ENCODE peak calls at places on chromosomes 2 and 18, in seven cellular contexts. Y is OCI-LY7; W is heart left ventricle; D is CD8-positive, alpha-beta memory T cell; T is neuronal stem cell; P is aorta; K is RWPE2. I is an unnamed sample.

GRCh38 chr2:46942891-46943626 is 27.5 kb upstream of the MCFD2 start:
- DNase-seq in Y (no peak), W (no peak), D (no peak), T (no peak), P (no peak), K (no peak), I (no peak)

GRCh38 chr2:172774302-172774701 is 38.7 kb downstream of the RAPGEF4 start:
- DNase-seq in Y (no peak), W (no peak), D (no peak), T (no peak), P (no peak), K (no peak), I (no peak)

GRCh38 chr2:26599387-26599786 is 41.8 kb downstream of the CIB4 start:
- DNase-seq in Y (no peak), W (no peak), D (no peak), T (no peak), P (no peak), K (no peak), I (no peak)

GRCh38 chr2:132037527-132038178 is 124.1 kb downstream of the ANKRD30BL start:
- DNase-seq in Y (peak; percentile 8), W (peak; percentile 29), D (no peak), T (peak; percentile 36), P (peak; percentile 69), K (peak; percentile 40), I (no peak)

GRCh38 chr18:76479351-76480238 is 15.4 kb downstream of the ZNF516 start:
- DNase-seq in Y (no peak), W (no peak), D (no peak), T (no peak), P (no peak), K (no peak), I (no peak)

GRCh38 chr2:28068098-28068497 is 177.6 kb downstream of the BABAM2 start:
- DNase-seq in Y (no peak), W (no peak), D (no peak), T (no peak), P (no peak), K (no peak), I (no peak)

GRCh38 chr2:241924069-241924908 is 54.8 kb downstream of the RTP5 start:
- DNase-seq in Y (no peak), W (no peak), D (no peak), T (no peak), P (no peak), K (no peak), I (no peak)

GRCh38 chr2:23380562-23381065 is 4.4 kb upstream of the KLHL29 start:
- DNase-seq in Y (peak; percentile 48), W (no peak), D (no peak), T (no peak), P (no peak), K (no peak), I (no peak)

GRCh38 chr2:83971547-83971946 is 487.5 kb downstream of the SUCLG1 start:
- DNase-seq in Y (no peak), W (no peak), D (no peak), T (no peak), P (no peak), K (no peak), I (no peak)

GRCh38 chr2:33728106-33728505 is 129.0 kb upstream of the FAM98A start:
- DNase-seq in Y (no peak), W (no peak), D (no peak), T (no peak), P (peak; percentile 49), K (no peak), I (no peak)

GRCh38 chr2:1701020-1701419 is 43.3 kb downstream of the PXDN start:
- DNase-seq in Y (no peak), W (no peak), D (no peak), T (no peak), P (peak; percentile 38), K (no peak), I (no peak)

GRCh38 chr2:8581601-8582041 is 100.2 kb upstream of the ID2 start:
- DNase-seq in Y (no peak), W (no peak), D (no peak), T (no peak), P (no peak), K (no peak), I (no peak)

GRCh38 chr18:23226930-23227728 is 91.8 kb downstream of the CABLES1 start:
- DNase-seq in Y (no peak), W (peak; percentile 57), D (no peak), T (no peak), P (peak; percentile 90), K (no peak), I (no peak)

GRCh38 chr18:2680216-2680792 is 24.8 kb downstream of the SMCHD1 start:
- DNase-seq in Y (no peak), W (no peak), D (no peak), T (no peak), P (no peak), K (no peak), I (no peak)

GRCh38 chr18:45173799-45174519 is 441.3 kb upstream of the SLC14A2 start:
- DNase-seq in Y (no peak), W (no peak), D (no peak), T (no peak), P (no peak), K (no peak), I (no peak)

DNA sequence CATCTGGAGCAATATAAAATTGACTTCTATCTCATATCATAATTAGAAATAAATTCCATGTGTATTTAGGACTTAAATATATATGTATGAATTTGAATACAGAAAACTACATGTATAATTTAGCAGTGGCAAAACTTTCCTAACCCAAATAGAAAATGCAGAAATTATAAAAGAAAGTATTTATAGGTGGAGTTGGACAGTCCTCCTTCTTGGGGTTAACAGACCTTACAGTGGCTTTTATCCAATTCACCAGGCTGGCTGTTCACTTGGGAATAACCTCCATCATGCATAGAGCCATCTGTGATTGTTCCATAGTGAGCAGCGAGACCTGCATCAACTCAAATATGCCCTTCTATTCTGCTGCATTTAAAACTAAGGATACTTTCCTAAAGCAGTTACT is 8.3 kb downstream of the DDX1 start:
- DNase-seq in Y (no peak), W (no peak), D (no peak), T (no peak), P (no peak), K (no peak), I (no peak)
- H3K36me3 ChIP-seq in Y (peaks cover 97% of the 10 kb centered on the region), W (peaks cover 100% of the 10 kb centered on the region), D (peaks cover 73% of the 10 kb centered on the region), T (peaks cover 32% of the 10 kb centered on the region), P (peaks cover 9% of the 10 kb centered on the region), K (peaks cover 98% of the 10 kb centered on the region), I (peaks cover 18% of the 10 kb centered on the region)

DNA sequence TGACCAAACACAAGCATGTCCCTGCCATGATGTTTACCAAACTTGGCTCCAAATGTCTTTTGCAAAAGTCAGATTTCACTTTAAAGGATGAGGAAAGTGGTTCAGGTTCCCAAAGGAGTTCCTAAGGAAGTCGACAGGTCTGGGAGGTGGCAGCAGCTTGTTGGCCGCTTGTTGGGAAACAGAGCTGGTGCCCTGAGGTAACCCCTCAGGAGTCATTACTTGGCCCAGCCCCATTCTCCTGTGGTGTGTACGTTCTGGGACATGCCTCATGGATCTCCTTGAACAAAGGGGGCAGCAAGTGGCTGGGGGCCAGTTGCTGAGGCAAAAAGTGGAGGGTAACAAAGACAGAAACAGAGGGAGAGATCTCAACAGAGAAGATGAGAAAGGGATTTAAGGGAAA is 10.9 kb downstream of the TMBIM1 start:
- DNase-seq in Y (no peak), W (peak; percentile 68), D (no peak), T (no peak), P (no peak), K (no peak), I (no peak)
- H3K4me1 ChIP-seq in Y (peaks cover 17% of the 10 kb centered on the region), W (peaks cover 54% of the 10 kb centered on the region), D (peaks cover 37% of the 10 kb centered on the region), T (no peaks in the 10 kb centered on the region), P (no peaks in the 10 kb centered on the region), K (peaks cover 51% of the 10 kb centered on the region), I (no peaks in the 10 kb centered on the region)

GRCh38 chr18:35141077-35141476 is 99.8 kb upstream of the ZNF397 start:
- DNase-seq in Y (peak; percentile 40), W (no peak), D (no peak), T (no peak), P (no peak), K (no peak), I (no peak)

GRCh38 chr18:35137632-35138031 is 96.4 kb downstream of the MAPRE2 start:
- DNase-seq in Y (no peak), W (no peak), D (no peak), T (no peak), P (no peak), K (no peak), I (no peak)

GRCh38 chr18:35136248-35136647 is 95.0 kb downstream of the MAPRE2 start:
- DNase-seq in Y (no peak), W (peak; percentile 60), D (no peak), T (no peak), P (no peak), K (no peak), I (no peak)

GRCh38 chr18:35139517-35139916 is 98.3 kb downstream of the MAPRE2 start:
- DNase-seq in Y (no peak), W (no peak), D (no peak), T (no peak), P (no peak), K (no peak), I (no peak)

GRCh38 chr18:35138773-35139172 is 97.6 kb downstream of the MAPRE2 start:
- DNase-seq in Y (no peak), W (no peak), D (no peak), T (no peak), P (no peak), K (no peak), I (no peak)
- H3K36me3 ChIP-seq in Y (no peaks in the 10 kb centered on the region), W (peaks cover 91% of the 10 kb centered on the region), D (peaks cover 7% of the 10 kb centered on the region), T (peaks cover 11% of the 10 kb centered on the region), P (peaks cover 3% of the 10 kb centered on the region), K (no peaks in the 10 kb centered on the region), I (no peaks in the 10 kb centered on the region)

DNA sequence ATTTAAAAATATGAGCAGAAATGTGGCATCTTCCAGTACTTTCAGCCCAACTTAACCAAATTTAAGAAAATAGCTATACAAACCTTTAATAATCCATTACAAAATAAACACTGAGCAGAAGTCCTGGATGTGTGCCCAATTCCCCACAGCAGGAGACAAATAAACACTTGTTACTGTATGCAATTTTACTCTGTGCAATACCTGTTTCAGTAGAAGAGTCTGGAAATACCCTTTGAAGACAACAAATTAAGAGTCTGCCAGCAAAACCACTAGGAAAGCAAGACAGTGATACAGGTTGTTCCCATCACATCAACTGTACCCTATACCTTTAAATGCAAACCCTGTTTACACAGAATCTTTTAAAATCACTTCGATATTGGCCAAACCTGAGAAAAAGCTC is 41.4 kb upstream of the RNU4ATAC start:
- DNase-seq in Y (no peak), W (no peak), D (no peak), T (no peak), P (no peak), K (no peak), I (no peak)
- H3K4me1 ChIP-seq in Y (peaks cover 2% of the 10 kb centered on the region), W (peaks cover 45% of the 10 kb centered on the region), D (peaks cover 22% of the 10 kb centered on the region), T (peaks cover 22% of the 10 kb centered on the region), P (no peaks in the 10 kb centered on the region), K (peaks cover 65% of the 10 kb centered on the region), I (peaks cover 5% of the 10 kb centered on the region)

GRCh38 chr2:157769866-157770265 is 106.3 kb downstream of the ACVR1 start:
- DNase-seq in Y (no peak), W (no peak), D (no peak), T (no peak), P (no peak), K (no peak), I (no peak)

GRCh38 chr2:157761520-157761919 is 114.6 kb downstream of the ACVR1 start:
- DNase-seq in Y (no peak), W (no peak), D (no peak), T (no peak), P (no peak), K (no peak), I (no peak)

GRCh38 chr2:157759855-157760254 is 116.3 kb downstream of the ACVR1 start:
- DNase-seq in Y (no peak), W (no peak), D (no peak), T (no peak), P (no peak), K (no peak), I (no peak)

GRCh38 chr2:157760949-157761348 is 115.2 kb downstream of the ACVR1 start:
- DNase-seq in Y (no peak), W (no peak), D (no peak), T (no peak), P (no peak), K (no peak), I (no peak)

GRCh38 chr2:157764386-157764785 is 111.7 kb downstream of the ACVR1 start:
- DNase-seq in Y (no peak), W (no peak), D (no peak), T (no peak), P (no peak), K (no peak), I (no peak)
- H3K36me3 ChIP-seq in Y (no peaks in the 10 kb centered on the region), W (peaks cover 90% of the 10 kb centered on the region), D (peaks cover 15% of the 10 kb centered on the region), T (peaks cover 2% of the 10 kb centered on the region), P (peaks cover 14% of the 10 kb centered on the region), K (peaks cover 36% of the 10 kb centered on the region), I (peaks cover 2% of the 10 kb centered on the region)

I was measured in iPS DF 6.9.